ENCODE peak calls at places on chromosomes 5 and 9, in five cellular contexts. F, W, V, R and N are unnamed samples.

GRCh38 chr9:110615526-110615925 is 36.0 kb upstream of the SVEP1 start:
- DNase-seq in V (no peak), F (no peak), R (no peak), W (no peak), N (no peak)

GRCh38 chr5:36070687-36071571 is 4.2 kb upstream of the UGT3A2 start:
- DNase-seq in R (no peak), W (no peak), V (no peak), F (no peak), N (no peak)

GRCh38 chr9:93902051-93902779 is 52.9 kb downstream of the BARX1 start:
- DNase-seq in V (no peak), R (no peak), F (no peak), W (no peak), N (no peak)

GRCh38 chr9:128575469-128575868 is 23.1 kb downstream of the SPTAN1 start:
- DNase-seq in V (no peak), F (peak), R (no peak), W (no peak), N (no peak)

GRCh38 chr5:150639751-150640150 is 709 bp upstream of the SYNPO start:
- DNase-seq in F (no peak), W (no peak), V (no peak), R (no peak), N (no peak)

GRCh38 chr5:135119497-135119896 is 85.5 kb upstream of the PITX1 start:
- DNase-seq in R (no peak), W (no peak), F (no peak), V (no peak), N (no peak)

GRCh38 chr5:88544131-88544530 is 275.5 kb upstream of the TMEM161B start:
- DNase-seq in V (no peak), F (no peak), R (peak), W (no peak), N (no peak)

GRCh38 chr5:142275496-142275895 is 49.3 kb downstream of the SPRY4 start:
- DNase-seq in R (no peak), V (peak), F (no peak), W (no peak), N (no peak)

GRCh38 chr5:95730730-95731570 is at the start of gene RHOBTB3:
- DNase-seq in W (peak), V (peak), F (peak), R (peak), N (peak)

GRCh38 chr5:134506054-134507039 is 19.1 kb upstream of the JADE2 start:
- DNase-seq in F (no peak), R (peak), W (no peak), V (no peak), N (no peak)

GRCh38 chr5:108753877-108754276 is 6.2 kb downstream of the FER start:
- DNase-seq in R (no peak), W (no peak), F (no peak), V (peak), N (no peak)

GRCh38 chr5:122142480-122142879 is 13.1 kb downstream of the ZNF474 start:
- DNase-seq in R (no peak), W (no peak), V (peak), F (no peak), N (no peak)

GRCh38 chr9:121638399-121638798 is 13.0 kb upstream of the DAB2IP start:
- DNase-seq in W (no peak), R (no peak), V (no peak), F (no peak), N (no peak)

GRCh38 chr9:19408316-19408692 is 505 bp upstream of the ACER2 start:
- DNase-seq in R (no peak), V (no peak), W (peak), F (no peak), N (no peak)

GRCh38 chr5:135075621-135076585 is 41.9 kb upstream of the PITX1 start:
- DNase-seq in F (no peak), R (no peak), W (no peak), V (peak), N (no peak)

GRCh38 chr5:125848746-125849145 is 574.5 kb upstream of the GRAMD2B start:
- DNase-seq in V (peak), W (no peak), R (no peak), F (no peak), N (no peak)

GRCh38 chr5:160655717-160656116 is 196.3 kb downstream of the ATP10B start:
- DNase-seq in W (no peak), V (no peak), F (no peak), R (no peak), N (no peak)

GRCh38 chr5:174533771-174534221 is 190.6 kb upstream of the MSX2 start:
- DNase-seq in V (peak), W (no peak), F (no peak), R (no peak), N (no peak)

GRCh38 chr5:147869112-147869511 is 9.4 kb upstream of the SCGB3A2 start:
- DNase-seq in V (no peak), W (no peak), R (peak), F (no peak), N (no peak)

GRCh38 chr9:77384406-77384805 is 207.1 kb downstream of the VPS13A start:
- DNase-seq in R (no peak), F (no peak), W (no peak), V (peak), N (no peak)

GRCh38 chr9:137478613-137479314 is 19.6 kb upstream of the NSMF start:
- DNase-seq in R (no peak), W (no peak), V (no peak), F (no peak), N (no peak)

GRCh38 chr9:14027114-14027812 is 286.7 kb downstream of the NFIB start:
- DNase-seq in W (no peak), F (no peak), V (peak), R (no peak), N (no peak)

GRCh38 chr5:144309265-144309664 is 138.6 kb downstream of the KCTD16 start:
- DNase-seq in R (no peak), F (no peak), V (no peak), W (no peak), N (no peak)

GRCh38 chr5:172671091-172671490 is 30.0 kb downstream of the NEURL1B start:
- DNase-seq in V (no peak), F (no peak), W (no peak), R (no peak), N (no peak)

GRCh38 chr5:78008356-78008967 is 232.3 kb upstream of the TBCA start:
- DNase-seq in R (peak), F (no peak), W (no peak), V (peak), N (no peak)

GRCh38 chr5:134111741-134112647 is 2.5 kb upstream of the TCF7 start:
- DNase-seq in F (no peak), W (no peak), V (peak), R (no peak), N (no peak)

GRCh38 chr5:150148408-150148927 is 7.2 kb downstream of the PDGFRB start:
- DNase-seq in V (no peak), R (no peak), F (no peak), W (no peak), N (no peak)